ENCODE peak calls at places on chromosomes 13 and 19, in eight cellular contexts. One of them, this sample, is unnamed.
A peak's percentile ranks its signal among the peaks of the same experiment; 100 is the strongest.

GRCh38 chr13:82688400-82688999 is 1193.8 kb downstream of the SLITRK1 start:
- DNase-seq in fibroblast of pulmonary artery: peak; percentile 26
- DNase-seq in IMR-90: peak; percentile 2
- DNase-seq in activated CD8-positive, alpha-beta T cell treated with anti-CD3 and anti-CD28 coated beads for 36 hours: no peak
- DNase-seq in vagina: no peak
- DNase-seq in activated B cell treated with CpG ODN at 0.5 μM for 24 hours: no peak
- DNase-seq in hepatocyte: no peak
- DNase-seq in keratinocyte: no peak
- DNase-seq in this sample: peak; percentile 4

GRCh38 chr13:20776751-20777150 is 3.0 kb upstream of the EEF1AKMT1 start:
- DNase-seq in IMR-90: no peak
- DNase-seq in hepatocyte: no peak
- DNase-seq in activated B cell treated with CpG ODN at 0.5 μM for 24 hours: no peak
- DNase-seq in fibroblast of pulmonary artery: no peak
- DNase-seq in keratinocyte: no peak
- DNase-seq in vagina: no peak
- DNase-seq in activated CD8-positive, alpha-beta T cell treated with anti-CD3 and anti-CD28 coated beads for 36 hours: no peak
- DNase-seq in this sample: no peak

GRCh38 chr13:52405767-52406494 is at the start of gene THSD1:
- DNase-seq in activated B cell treated with CpG ODN at 0.5 μM for 24 hours: peak; percentile 18
- DNase-seq in IMR-90: peak; percentile 41
- DNase-seq in fibroblast of pulmonary artery: peak; percentile 44
- DNase-seq in activated CD8-positive, alpha-beta T cell treated with anti-CD3 and anti-CD28 coated beads for 36 hours: peak; percentile 27
- DNase-seq in keratinocyte: no peak
- DNase-seq in hepatocyte: peak; percentile 45
- DNase-seq in vagina: no peak
- DNase-seq in this sample: peak; percentile 66

GRCh38 chr19:7652061-7652641 is 15.2 kb downstream of the STXBP2 start:
- DNase-seq in activated CD8-positive, alpha-beta T cell treated with anti-CD3 and anti-CD28 coated beads for 36 hours: peak; percentile 91
- DNase-seq in fibroblast of pulmonary artery: peak; percentile 71
- DNase-seq in IMR-90: peak; percentile 60
- DNase-seq in vagina: no peak
- DNase-seq in activated B cell treated with CpG ODN at 0.5 μM for 24 hours: peak; percentile 82
- DNase-seq in hepatocyte: peak; percentile 87
- DNase-seq in keratinocyte: no peak
- DNase-seq in this sample: peak; percentile 90

GRCh38 chr19:47609885-47610545 is 1.1 kb downstream of the BICRA start:
- DNase-seq in vagina: no peak
- DNase-seq in activated CD8-positive, alpha-beta T cell treated with anti-CD3 and anti-CD28 coated beads for 36 hours: peak; percentile 62
- DNase-seq in hepatocyte: peak; percentile 66
- DNase-seq in activated B cell treated with CpG ODN at 0.5 μM for 24 hours: peak; percentile 29
- DNase-seq in keratinocyte: no peak
- DNase-seq in IMR-90: peak; percentile 26
- DNase-seq in fibroblast of pulmonary artery: peak; percentile 47
- DNase-seq in this sample: peak; percentile 47

GRCh38 chr13:98826156-98826555 is 73.7 kb upstream of the SLC15A1 start:
- DNase-seq in activated CD8-positive, alpha-beta T cell treated with anti-CD3 and anti-CD28 coated beads for 36 hours: no peak
- DNase-seq in hepatocyte: no peak
- DNase-seq in activated B cell treated with CpG ODN at 0.5 μM for 24 hours: no peak
- DNase-seq in vagina: no peak
- DNase-seq in fibroblast of pulmonary artery: peak; percentile 50
- DNase-seq in keratinocyte: no peak
- DNase-seq in IMR-90: peak; percentile 15
- DNase-seq in this sample: no peak

GRCh38 chr13:33208290-33208990 is 77.1 kb downstream of the STARD13 start:
- DNase-seq in vagina: no peak
- DNase-seq in IMR-90: no peak
- DNase-seq in activated B cell treated with CpG ODN at 0.5 μM for 24 hours: no peak
- DNase-seq in activated CD8-positive, alpha-beta T cell treated with anti-CD3 and anti-CD28 coated beads for 36 hours: no peak
- DNase-seq in hepatocyte: peak; percentile 34
- DNase-seq in fibroblast of pulmonary artery: no peak
- DNase-seq in keratinocyte: no peak
- DNase-seq in this sample: no peak

GRCh38 chr19:6662692-6663091 is 7.3 kb downstream of the TNFSF14 start:
- DNase-seq in keratinocyte: no peak
- DNase-seq in activated B cell treated with CpG ODN at 0.5 μM for 24 hours: no peak
- DNase-seq in hepatocyte: no peak
- DNase-seq in vagina: no peak
- DNase-seq in IMR-90: no peak
- DNase-seq in activated CD8-positive, alpha-beta T cell treated with anti-CD3 and anti-CD28 coated beads for 36 hours: no peak
- DNase-seq in fibroblast of pulmonary artery: no peak
- DNase-seq in this sample: no peak

GRCh38 chr13:30415430-30416030 is 6.8 kb upstream of the UBE2L5 start:
- DNase-seq in activated B cell treated with CpG ODN at 0.5 μM for 24 hours: no peak
- DNase-seq in hepatocyte: no peak
- DNase-seq in fibroblast of pulmonary artery: no peak
- DNase-seq in activated CD8-positive, alpha-beta T cell treated with anti-CD3 and anti-CD28 coated beads for 36 hours: no peak
- DNase-seq in vagina: no peak
- DNase-seq in IMR-90: no peak
- DNase-seq in keratinocyte: no peak
- DNase-seq in this sample: no peak

GRCh38 chr13:24540236-24541126 is 27.9 kb upstream of the PARP4 start:
- DNase-seq in IMR-90: no peak
- DNase-seq in activated CD8-positive, alpha-beta T cell treated with anti-CD3 and anti-CD28 coated beads for 36 hours: peak; percentile 31
- DNase-seq in fibroblast of pulmonary artery: peak; percentile 6
- DNase-seq in keratinocyte: no peak
- DNase-seq in vagina: no peak
- DNase-seq in activated B cell treated with CpG ODN at 0.5 μM for 24 hours: no peak
- DNase-seq in hepatocyte: peak; percentile 14
- DNase-seq in this sample: no peak
- TF ChIP-seq CTCF in IMR-90: peak; percentile 19
- TF ChIP-seq CTCF in activated CD8-positive, alpha-beta T cell treated with anti-CD3 and anti-CD28 coated beads for 36 hours: peak; percentile 40
- TF ChIP-seq CTCF in fibroblast of pulmonary artery: peak; percentile 23
- TF ChIP-seq CTCF in keratinocyte: peak; percentile 12
- TF ChIP-seq CTCF in vagina: no peak
- TF ChIP-seq CTCF in activated B cell treated with CpG ODN at 0.5 μM for 24 hours: no peak
- TF ChIP-seq CTCF in hepatocyte: peak; percentile 23
- TF ChIP-seq CTCF in this sample: no peak

DNA sequence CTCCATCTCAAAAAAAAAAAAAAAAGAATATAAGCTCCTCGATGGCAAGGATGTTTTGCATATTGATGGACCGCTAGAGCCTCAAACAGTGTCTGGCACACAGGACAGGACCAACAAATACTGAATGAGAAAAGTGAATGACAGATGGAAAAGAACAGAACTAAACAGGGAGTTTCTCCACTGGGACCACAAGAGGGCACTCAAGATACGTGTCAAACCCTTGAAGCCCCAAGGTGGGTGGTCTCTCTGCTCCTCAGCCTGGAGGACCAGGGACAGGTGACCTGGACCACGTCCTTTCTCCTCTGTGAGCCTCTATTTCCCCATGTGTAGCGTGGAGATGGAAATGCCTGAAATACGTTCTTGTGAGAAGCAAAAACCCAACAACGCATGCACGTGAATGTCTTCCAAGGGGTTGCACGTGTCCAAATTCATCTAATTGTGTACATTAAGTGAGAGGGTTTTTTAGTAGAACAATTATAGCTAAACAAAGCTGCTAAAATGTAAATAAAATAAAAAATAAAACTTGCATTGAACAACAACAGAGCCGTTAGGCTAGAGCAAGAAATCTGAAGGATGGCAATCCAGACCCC is 5.7 kb upstream of the CDC42EP5 start:
- DNase-seq in hepatocyte: peak; percentile 75
- DNase-seq in keratinocyte: no peak
- DNase-seq in fibroblast of pulmonary artery: peak; percentile 67
- DNase-seq in activated CD8-positive, alpha-beta T cell treated with anti-CD3 and anti-CD28 coated beads for 36 hours: peak; percentile 49
- DNase-seq in IMR-90: peak; percentile 49
- DNase-seq in vagina: no peak
- DNase-seq in activated B cell treated with CpG ODN at 0.5 μM for 24 hours: no peak
- DNase-seq in this sample: peak; percentile 55
- TF ChIP-seq CTCF in hepatocyte: peak; percentile 70
- TF ChIP-seq CTCF in keratinocyte: peak; percentile 69
- TF ChIP-seq CTCF in fibroblast of pulmonary artery: peak; percentile 76
- TF ChIP-seq CTCF in activated CD8-positive, alpha-beta T cell treated with anti-CD3 and anti-CD28 coated beads for 36 hours: peak; percentile 75
- TF ChIP-seq CTCF in IMR-90: peak; percentile 54
- TF ChIP-seq CTCF in vagina: no peak
- TF ChIP-seq CTCF in activated B cell treated with CpG ODN at 0.5 μM for 24 hours: no peak
- TF ChIP-seq CTCF in this sample: peak; percentile 45

DNA sequence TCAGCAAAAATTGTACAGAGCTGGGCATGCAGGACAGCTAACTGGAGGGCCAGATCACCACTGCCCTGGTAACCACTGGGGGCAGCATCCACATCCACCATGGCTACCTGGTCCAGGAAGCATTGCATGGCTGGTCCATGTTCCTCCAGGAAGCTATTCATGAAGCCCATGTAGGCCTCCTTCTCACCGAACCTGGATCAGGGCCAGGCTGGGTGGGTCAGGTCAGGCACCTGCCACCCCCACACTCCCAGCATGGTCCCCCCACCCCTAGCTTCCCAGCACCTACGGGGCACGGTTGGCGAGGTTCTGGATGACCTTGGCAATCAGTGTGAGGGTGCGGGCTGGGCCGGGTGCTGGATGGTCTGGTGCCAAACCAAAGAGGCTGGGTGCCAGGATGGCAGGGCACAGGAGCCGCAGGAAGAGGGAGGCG is 4.6 kb upstream of the WIZ start:
- DNase-seq in activated CD8-positive, alpha-beta T cell treated with anti-CD3 and anti-CD28 coated beads for 36 hours: no peak
- DNase-seq in activated B cell treated with CpG ODN at 0.5 μM for 24 hours: no peak
- DNase-seq in IMR-90: no peak
- DNase-seq in keratinocyte: no peak
- DNase-seq in vagina: no peak
- DNase-seq in fibroblast of pulmonary artery: no peak
- DNase-seq in hepatocyte: no peak
- DNase-seq in this sample: no peak
- TF ChIP-seq CTCF in activated CD8-positive, alpha-beta T cell treated with anti-CD3 and anti-CD28 coated beads for 36 hours: no peak
- TF ChIP-seq CTCF in activated B cell treated with CpG ODN at 0.5 μM for 24 hours: no peak
- TF ChIP-seq CTCF in IMR-90: no peak
- TF ChIP-seq CTCF in keratinocyte: peak; percentile 34
- TF ChIP-seq CTCF in vagina: no peak
- TF ChIP-seq CTCF in fibroblast of pulmonary artery: peak; percentile 37
- TF ChIP-seq CTCF in hepatocyte: no peak
- TF ChIP-seq CTCF in this sample: no peak

GRCh38 chr19:13095393-13095784 is 7.3 kb downstream of the LYL1 start:
- DNase-seq in activated B cell treated with CpG ODN at 0.5 μM for 24 hours: peak; percentile 58
- DNase-seq in activated CD8-positive, alpha-beta T cell treated with anti-CD3 and anti-CD28 coated beads for 36 hours: peak; percentile 23
- DNase-seq in IMR-90: no peak
- DNase-seq in hepatocyte: no peak
- DNase-seq in keratinocyte: no peak
- DNase-seq in vagina: no peak
- DNase-seq in fibroblast of pulmonary artery: no peak
- DNase-seq in this sample: peak; percentile 69

GRCh38 chr19:13097331-13098258 is 5.1 kb downstream of the LYL1 start:
- DNase-seq in activated B cell treated with CpG ODN at 0.5 μM for 24 hours: peak; percentile 61
- DNase-seq in keratinocyte: no peak
- DNase-seq in fibroblast of pulmonary artery: no peak
- DNase-seq in hepatocyte: no peak
- DNase-seq in vagina: no peak
- DNase-seq in activated CD8-positive, alpha-beta T cell treated with anti-CD3 and anti-CD28 coated beads for 36 hours: peak; percentile 58
- DNase-seq in IMR-90: no peak
- DNase-seq in this sample: no peak

GRCh38 chr19:13094771-13095392 is 7.8 kb downstream of the LYL1 start:
- DNase-seq in fibroblast of pulmonary artery: no peak
- DNase-seq in IMR-90: no peak
- DNase-seq in vagina: no peak
- DNase-seq in hepatocyte: no peak
- DNase-seq in activated CD8-positive, alpha-beta T cell treated with anti-CD3 and anti-CD28 coated beads for 36 hours: peak; percentile 34
- DNase-seq in keratinocyte: no peak
- DNase-seq in activated B cell treated with CpG ODN at 0.5 μM for 24 hours: peak; percentile 52
- DNase-seq in this sample: peak; percentile 76

GRCh38 chr19:13096968-13097330 is 5.7 kb downstream of the LYL1 start:
- DNase-seq in keratinocyte: no peak
- DNase-seq in IMR-90: no peak
- DNase-seq in hepatocyte: no peak
- DNase-seq in vagina: no peak
- DNase-seq in fibroblast of pulmonary artery: no peak
- DNase-seq in activated B cell treated with CpG ODN at 0.5 μM for 24 hours: no peak
- DNase-seq in activated CD8-positive, alpha-beta T cell treated with anti-CD3 and anti-CD28 coated beads for 36 hours: no peak
- DNase-seq in this sample: no peak

GRCh38 chr19:13095934-13096890 is 6.4 kb downstream of the LYL1 start:
- DNase-seq in activated B cell treated with CpG ODN at 0.5 μM for 24 hours: peak; percentile 41
- DNase-seq in vagina: no peak
- DNase-seq in IMR-90: no peak
- DNase-seq in hepatocyte: peak; percentile 65
- DNase-seq in activated CD8-positive, alpha-beta T cell treated with anti-CD3 and anti-CD28 coated beads for 36 hours: peak; percentile 37
- DNase-seq in fibroblast of pulmonary artery: no peak
- DNase-seq in keratinocyte: no peak
- DNase-seq in this sample: no peak
- TF ChIP-seq CTCF in activated B cell treated with CpG ODN at 0.5 μM for 24 hours: no peak
- TF ChIP-seq CTCF in vagina: no peak
- TF ChIP-seq CTCF in IMR-90: no peak
- TF ChIP-seq CTCF in hepatocyte: peak; percentile 14
- TF ChIP-seq CTCF in activated CD8-positive, alpha-beta T cell treated with anti-CD3 and anti-CD28 coated beads for 36 hours: no peak
- TF ChIP-seq CTCF in fibroblast of pulmonary artery: peak; percentile 4
- TF ChIP-seq CTCF in keratinocyte: no peak
- TF ChIP-seq CTCF in this sample: no peak

DNA sequence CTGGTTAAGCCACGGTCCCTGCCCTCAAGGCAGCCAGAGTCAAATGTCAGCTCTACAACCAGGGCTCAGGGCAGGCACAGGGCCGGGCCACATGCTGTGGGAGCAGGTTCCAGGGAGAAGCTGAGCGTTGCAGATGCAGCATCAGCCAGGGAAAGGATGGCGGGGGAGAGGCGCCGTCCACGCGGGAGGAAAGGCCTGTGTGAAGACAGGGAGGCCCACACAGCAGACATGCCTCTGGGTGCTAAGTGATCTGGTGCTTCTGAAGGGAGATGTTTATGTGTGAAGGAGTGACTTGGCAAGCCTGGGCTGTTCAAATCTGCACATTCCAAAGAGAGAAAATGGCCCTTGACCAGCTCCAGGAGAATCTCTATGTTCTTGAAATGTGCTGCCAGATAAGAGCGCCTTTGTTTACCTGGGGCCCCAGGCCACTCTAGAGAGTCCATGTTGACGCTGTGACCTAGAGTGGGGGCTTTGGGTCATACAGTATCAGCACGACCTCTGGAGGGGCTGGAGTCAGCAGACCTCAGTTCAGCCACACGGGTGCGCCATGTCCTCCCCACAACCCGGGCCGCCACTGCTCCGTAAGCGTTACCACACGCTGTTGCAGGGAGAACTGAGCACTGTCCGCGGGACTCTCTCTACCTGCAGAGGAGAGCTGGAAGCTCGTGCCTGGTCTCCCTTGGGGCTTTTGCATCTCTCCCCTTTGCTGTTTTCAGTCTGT is 15.9 kb upstream of the ATF5 start:
- DNase-seq in vagina: no peak
- DNase-seq in fibroblast of pulmonary artery: no peak
- DNase-seq in keratinocyte: no peak
- DNase-seq in activated CD8-positive, alpha-beta T cell treated with anti-CD3 and anti-CD28 coated beads for 36 hours: no peak
- DNase-seq in activated B cell treated with CpG ODN at 0.5 μM for 24 hours: no peak
- DNase-seq in IMR-90: peak; percentile 44
- DNase-seq in hepatocyte: peak; percentile 59
- DNase-seq in this sample: no peak
- TF ChIP-seq CTCF in vagina: no peak
- TF ChIP-seq CTCF in fibroblast of pulmonary artery: no peak
- TF ChIP-seq CTCF in keratinocyte: no peak
- TF ChIP-seq CTCF in activated CD8-positive, alpha-beta T cell treated with anti-CD3 and anti-CD28 coated beads for 36 hours: no peak
- TF ChIP-seq CTCF in activated B cell treated with CpG ODN at 0.5 μM for 24 hours: no peak
- TF ChIP-seq CTCF in IMR-90: no peak
- TF ChIP-seq CTCF in hepatocyte: peak; percentile 29
- TF ChIP-seq CTCF in this sample: no peak

GRCh38 chr19:31356587-31357314 is 7.5 kb upstream of the TSHZ3 start:
- DNase-seq in activated CD8-positive, alpha-beta T cell treated with anti-CD3 and anti-CD28 coated beads for 36 hours: peak; percentile 77
- DNase-seq in fibroblast of pulmonary artery: no peak
- DNase-seq in hepatocyte: no peak
- DNase-seq in keratinocyte: no peak
- DNase-seq in activated B cell treated with CpG ODN at 0.5 μM for 24 hours: no peak
- DNase-seq in IMR-90: no peak
- DNase-seq in vagina: no peak
- DNase-seq in this sample: no peak
- TF ChIP-seq CTCF in activated CD8-positive, alpha-beta T cell treated with anti-CD3 and anti-CD28 coated beads for 36 hours: peak; percentile 65
- TF ChIP-seq CTCF in fibroblast of pulmonary artery: no peak
- TF ChIP-seq CTCF in hepatocyte: peak; percentile 49
- TF ChIP-seq CTCF in keratinocyte: no peak
- TF ChIP-seq CTCF in activated B cell treated with CpG ODN at 0.5 μM for 24 hours: no peak
- TF ChIP-seq CTCF in IMR-90: no peak
- TF ChIP-seq CTCF in vagina: peak; percentile 41
- TF ChIP-seq CTCF in this sample: no peak

This sample was measured in GM20000.